ENCODE peak calls at places on chromosomes 13 and 19, in four cellular contexts. O, X, E and L are unnamed samples.

GRCh38 chr19:12544401-12544876 is 6.8 kb downstream of the ZNF564 start:
- DNase-seq in O (peak; percentile 69), X (no peak), E (no peak), L (no peak)

GRCh38 chr13:90868321-90868920 is 479.1 kb upstream of the MIR17HG start:
- DNase-seq in E (no peak), O (peak; percentile 57), X (no peak), L (peak; percentile 3)

GRCh38 chr13:114282143-114282685 is 813 bp downstream of the UPF3A start:
- DNase-seq in O (peak; percentile 62), E (no peak), X (peak; percentile 23), L (peak; percentile 30)

GRCh38 chr13:37701972-37702371 is 103.4 kb upstream of the POSTN start:
- DNase-seq in E (no peak), X (no peak), O (no peak), L (no peak)

GRCh38 chr13:50450279-50450678 is 393.2 kb downstream of the DLEU7 start:
- DNase-seq in O (no peak), X (no peak), E (no peak), L (peak; percentile 36)

GRCh38 chr13:97353927-97354326 is 80.0 kb upstream of the RAP2A start:
- DNase-seq in E (no peak), O (no peak), X (no peak), L (no peak)

GRCh38 chr19:2358548-2359173 is 1.4 kb upstream of the TMPRSS9 start:
- DNase-seq in E (no peak), X (no peak), O (no peak), L (no peak)

GRCh38 chr13:44159633-44160279 is 213.9 kb upstream of the SERP2 start:
- DNase-seq in E (no peak), O (no peak), X (no peak), L (no peak)

GRCh38 chr13:76696370-76696769 is 189.8 kb downstream of the KCTD12 start:
- DNase-seq in X (no peak), E (no peak), O (no peak), L (peak; percentile 40)

GRCh38 chr13:25292301-25292700 is 5.0 kb upstream of the MTMR6 start:
- DNase-seq in X (no peak), O (peak; percentile 22), E (no peak), L (no peak)

GRCh38 chr13:113511361-113511760 is 20.9 kb upstream of the DCUN1D2 start:
- DNase-seq in X (no peak), O (no peak), E (no peak), L (no peak)

GRCh38 chr13:79937311-79938243 is 403.3 kb downstream of the SPRY2 start:
- DNase-seq in O (no peak), X (no peak), E (no peak), L (no peak)

GRCh38 chr19:52191374-52191773 is 1.5 kb downstream of the PPP2R1A start:
- DNase-seq in X (no peak), O (no peak), E (no peak), L (no peak)

GRCh38 chr19:52189745-52190678 is at the start of gene PPP2R1A:
- DNase-seq in O (peak; percentile 100), E (peak; percentile 100), X (peak; percentile 100), L (peak; percentile 100)

GRCh38 chr19:52188822-52189744 is 769 bp upstream of the PPP2R1A start:
- DNase-seq in O (no peak), X (no peak), E (peak; percentile 25), L (no peak)

GRCh38 chr19:52191951-52192350 is 2.1 kb downstream of the PPP2R1A start:
- DNase-seq in E (no peak), X (no peak), O (no peak), L (no peak)

DNA sequence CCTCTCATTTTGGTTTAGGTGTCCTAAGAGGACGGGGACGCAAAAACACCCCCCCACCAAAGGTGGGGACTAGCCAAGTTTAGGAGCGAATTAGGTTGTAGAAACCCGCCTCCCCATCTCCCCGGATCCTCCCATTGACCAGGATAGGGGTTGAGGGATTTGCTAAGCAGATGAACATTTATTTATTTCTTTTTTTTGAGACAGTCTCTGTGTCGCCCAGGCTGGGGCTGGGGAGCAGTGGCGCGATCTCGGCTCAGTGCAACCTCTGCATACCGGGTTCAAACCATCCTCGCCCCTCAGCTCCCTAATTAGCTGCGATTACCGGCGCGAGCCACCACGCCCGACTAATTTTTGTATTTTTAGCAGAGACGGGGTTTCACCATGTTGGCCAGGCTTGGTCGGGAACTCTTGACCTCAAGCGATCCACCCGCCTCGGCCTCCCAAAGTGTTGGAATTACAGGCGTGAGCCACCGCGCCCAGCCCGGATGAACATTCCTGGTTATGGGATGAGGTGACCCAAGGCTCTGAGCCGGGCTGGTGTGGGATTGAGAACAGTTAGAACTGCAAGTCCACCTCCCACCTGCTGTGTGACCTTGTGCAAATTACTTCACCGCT is 934 bp downstream of the PPP2R1A start:
- DNase-seq in X (no peak), E (no peak), O (no peak), L (no peak)
- TF ChIP-seq HDAC6 in X (no peak), E (no peak), O (no peak), L (no peak)

DNA sequence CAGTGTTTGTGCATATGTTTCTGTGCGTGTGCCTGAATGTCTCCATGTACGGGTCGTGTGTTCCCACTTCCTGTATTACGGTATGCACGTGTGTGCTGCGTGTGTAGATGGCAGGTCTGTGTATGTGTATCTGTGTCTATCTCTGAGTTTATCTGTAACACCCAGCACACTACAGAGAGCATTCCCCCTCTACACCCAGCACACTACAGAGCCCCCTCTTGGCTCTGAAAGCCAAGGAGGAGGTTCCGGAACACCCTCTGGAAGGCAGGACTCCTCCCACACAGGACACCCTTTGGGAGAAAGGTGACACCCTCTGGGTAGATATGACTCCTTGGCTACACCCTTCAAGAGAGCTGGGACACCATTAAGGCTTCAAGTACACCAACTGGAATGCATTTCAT is 2.1 kb upstream of the ERFL start:
- DNase-seq in E (no peak), X (no peak), O (peak; percentile 66), L (no peak)
- H3K27me3 ChIP-seq in E (peaks cover 79% of the 10 kb centered on the region), X (peaks cover 16% of the 10 kb centered on the region), O (no peaks in the 10 kb centered on the region), L (peaks cover 11% of the 10 kb centered on the region)

GRCh38 chr13:85497652-85498051 is 301.6 kb downstream of the SLITRK6 start:
- DNase-seq in O (no peak), E (no peak), X (no peak), L (no peak)
- TF ChIP-seq RFX5 in O (no peak), E (no peak), X (no peak), L (no peak)

GRCh38 chr13:49098198-49098597 is 121.9 kb upstream of the MLNR start:
- DNase-seq in O (no peak), E (no peak), X (no peak), L (no peak)
- TF ChIP-seq HDAC6 in O (no peak), E (no peak), X (no peak), L (no peak)